ENCODE peak calls at places on chromosomes 2 and 18, in four cellular contexts. J is AG10803, R is nephron progenitor cell, P is left ventricle myocardium inferior. Q is an unnamed sample.

GRCh38 chr2:209772316-209772715 is 684 bp downstream of the UNC80 start:
- DNase-seq in J (no peak), R (no peak), P (no peak), Q (no peak)

GRCh38 chr18:48782381-48782841 is 168.4 kb downstream of the SMAD7 start:
- DNase-seq in J (peak; percentile 19), R (no peak), P (peak; percentile 69), Q (no peak)

GRCh38 chr2:12155308-12156061 is 409.1 kb downstream of the LPIN1 start:
- DNase-seq in J (peak; percentile 86), R (no peak), P (no peak), Q (no peak)

GRCh38 chr18:3305354-3305762 is 43.4 kb downstream of the MYL12B start:
- DNase-seq in J (peak; percentile 95), R (no peak), P (no peak), Q (no peak)

GRCh38 chr2:181742908-181743722 is 62.8 kb upstream of the NEUROD1 start:
- DNase-seq in J (peak; percentile 59), R (peak; percentile 16), P (no peak), Q (no peak)

GRCh38 chr2:177753682-177754475 is 318.7 kb downstream of the PDE11A start:
- DNase-seq in J (peak; percentile 92), R (peak; percentile 20), P (peak; percentile 67), Q (no peak)

GRCh38 chr2:235996419-235996818 is 171.8 kb downstream of the GBX2 start:
- DNase-seq in J (no peak), R (no peak), P (no peak), Q (no peak)

GRCh38 chr2:217825469-217826235 is 177.1 kb downstream of the TNS1 start:
- DNase-seq in J (no peak), R (no peak), P (peak; percentile 12), Q (no peak)

GRCh38 chr18:57435851-57436192 is 648 bp downstream of the ONECUT2 start:
- DNase-seq in J (no peak), R (peak; percentile 21), P (no peak), Q (no peak)

GRCh38 chr18:57436193-57436964 is 1.2 kb downstream of the ONECUT2 start:
- DNase-seq in J (no peak), R (peak; percentile 16), P (no peak), Q (no peak)

GRCh38 chr18:57433492-57434176 is 1.5 kb upstream of the ONECUT2 start:
- DNase-seq in J (no peak), R (no peak), P (no peak), Q (no peak)

GRCh38 chr18:57434177-57434535 is 1.0 kb upstream of the ONECUT2 start:
- DNase-seq in J (no peak), R (peak; percentile 22), P (no peak), Q (no peak)

DNA sequence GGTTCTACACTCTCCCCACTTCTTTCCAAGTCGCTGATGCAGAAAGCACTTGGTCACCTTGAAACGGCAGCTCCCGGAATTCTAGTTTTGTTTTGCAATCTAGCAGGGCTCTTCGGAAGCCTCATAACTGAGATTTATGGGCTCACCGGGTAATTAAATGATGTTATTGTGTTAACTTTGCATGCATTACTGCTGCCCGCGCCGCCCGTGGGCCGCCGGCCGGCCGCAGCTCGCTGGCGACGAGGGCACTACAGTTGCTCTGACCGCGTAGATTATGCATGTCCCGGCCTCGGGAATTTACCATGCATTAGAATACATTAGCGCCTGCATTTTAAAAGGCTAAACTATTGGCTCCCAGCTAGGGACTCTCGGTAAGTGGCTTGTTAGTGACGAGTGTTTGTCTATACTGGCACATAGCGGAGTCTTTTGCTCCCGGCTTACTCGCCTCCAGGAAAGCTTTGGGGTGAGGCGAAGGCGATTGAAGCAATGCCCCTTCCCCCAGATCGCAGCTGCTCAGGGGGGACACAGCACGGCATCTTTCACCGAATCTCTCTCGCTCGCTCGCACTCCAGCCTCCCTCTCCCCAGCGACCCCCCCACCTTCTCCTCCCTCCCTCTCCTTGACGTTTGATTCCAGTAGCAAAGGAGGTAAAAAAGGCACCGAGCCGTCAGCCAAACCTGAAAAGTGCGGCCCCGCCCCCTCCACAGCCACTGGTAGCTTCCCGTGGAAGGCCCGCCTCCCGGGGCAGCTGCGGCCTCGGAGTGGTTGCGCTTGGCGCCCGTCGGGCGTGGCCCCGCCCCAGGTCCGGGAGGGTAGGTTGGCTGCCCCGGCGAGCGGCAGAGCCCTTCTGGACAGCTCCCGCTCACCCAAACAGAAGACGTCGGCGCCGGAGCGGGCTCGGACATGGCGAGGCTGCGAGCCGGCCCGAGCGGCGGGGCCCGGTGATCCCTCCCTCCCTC is at the start of gene ONECUT2:
- DNase-seq in J (peak; percentile 87), R (peak; percentile 99), P (peak; percentile 91), Q (peak; percentile 100)
- TF ChIP-seq CTCF in J (no peak), R (no peak), P (no peak), Q (no peak)

DNA sequence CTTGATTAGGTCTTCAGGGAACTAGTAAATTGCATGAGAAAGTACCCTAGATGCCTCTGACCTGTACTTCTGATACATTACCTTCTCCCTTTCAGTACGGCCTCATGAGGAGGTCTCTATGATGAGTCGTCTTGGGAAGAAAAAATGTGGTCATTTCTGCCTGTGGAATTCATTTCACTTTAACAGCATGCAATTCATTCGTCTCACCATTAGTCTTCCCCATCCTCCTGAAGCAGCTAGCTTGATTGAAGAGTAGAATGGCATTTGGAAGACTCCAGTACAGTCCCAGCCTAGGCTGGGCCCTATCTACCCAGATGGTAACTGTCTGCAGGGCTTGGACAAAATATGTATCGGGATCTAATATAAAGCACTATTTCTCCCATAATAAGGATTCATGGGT is 52.1 kb downstream of the TMX3 start:
- DNase-seq in J (peak; percentile 25), R (no peak), P (no peak), Q (no peak)
- TF ChIP-seq CTCF in J (no peak), R (no peak), P (no peak), Q (peak; percentile 8)

DNA sequence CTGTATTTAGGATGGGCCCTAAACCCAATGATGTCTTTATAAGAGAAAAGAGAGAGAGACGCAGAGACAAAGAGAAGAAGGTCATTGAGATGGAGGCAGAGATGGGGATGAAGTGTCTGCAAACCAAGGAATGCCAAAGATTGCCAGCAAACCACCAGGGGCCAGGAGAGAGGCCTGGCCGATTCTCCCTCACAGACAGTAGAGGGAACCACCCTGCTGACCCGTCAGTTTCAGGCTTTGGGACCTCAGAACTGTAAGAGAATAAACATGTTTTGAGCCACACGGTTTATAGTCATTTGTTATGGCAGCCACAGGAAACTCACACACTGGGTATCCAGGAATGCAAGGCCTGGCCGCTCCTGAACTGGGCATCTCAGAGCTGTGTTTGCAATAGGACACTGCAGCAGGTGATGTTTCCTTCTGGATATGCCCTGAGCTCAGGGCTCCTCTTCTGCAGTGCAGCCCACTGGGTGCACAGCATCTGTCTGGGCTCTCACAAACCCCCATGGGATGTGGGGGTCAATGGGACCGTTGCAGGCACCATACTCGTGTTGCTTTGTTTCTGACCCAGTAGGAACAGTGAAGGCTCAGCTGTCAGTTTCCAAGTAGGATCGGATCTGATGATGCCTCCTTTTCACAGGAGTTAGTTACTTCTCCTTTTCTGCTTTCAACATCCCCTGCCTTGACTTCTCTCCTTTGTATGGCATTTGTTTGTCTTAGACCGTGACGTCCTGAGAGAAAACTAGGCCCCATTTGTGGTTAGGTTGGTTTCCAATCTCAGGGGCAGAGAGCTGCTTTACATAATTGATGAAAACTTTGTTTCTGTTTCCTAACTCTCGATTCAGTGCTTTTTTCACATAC is 20.8 kb downstream of the PTPN18 start:
- DNase-seq in J (no peak), R (no peak), P (no peak), Q (no peak)
- TF ChIP-seq CTCF in J (peak; percentile 32), R (no peak), P (no peak), Q (no peak)

GRCh38 chr2:64874593-64874992 is 114.6 kb upstream of the SLC1A4 start:
- DNase-seq in J (no peak), R (no peak), P (no peak), Q (no peak)

GRCh38 chr2:64869126-64869525 is 120.1 kb upstream of the SLC1A4 start:
- DNase-seq in J (no peak), R (no peak), P (no peak), Q (no peak)

GRCh38 chr2:64875368-64875767 is 113.8 kb upstream of the SLC1A4 start:
- DNase-seq in J (no peak), R (no peak), P (no peak), Q (no peak)

GRCh38 chr2:64876137-64876647 is 113.0 kb upstream of the SLC1A4 start:
- DNase-seq in J (peak; percentile 76), R (no peak), P (no peak), Q (no peak)

GRCh38 chr2:64873472-64873924 is 115.7 kb upstream of the SLC1A4 start:
- DNase-seq in J (peak; percentile 33), R (peak; percentile 92), P (peak; percentile 78), Q (no peak)
- TF ChIP-seq CTCF in J (peak; percentile 91), R (peak; percentile 95), P (peak; percentile 97), Q (peak; percentile 84)

GRCh38 chr2:96112501-96113366 is 3.6 kb downstream of the ADRA2B start:
- DNase-seq in J (no peak), R (no peak), P (peak; percentile 12), Q (no peak)

GRCh38 chr2:96113951-96114350 is 2.4 kb downstream of the ADRA2B start:
- DNase-seq in J (no peak), R (no peak), P (peak; percentile 13), Q (no peak)

GRCh38 chr2:96114546-96114902 is 1.8 kb downstream of the ADRA2B start:
- DNase-seq in J (no peak), R (no peak), P (peak; percentile 15), Q (no peak)

GRCh38 chr2:96111823-96112500 is 4.4 kb downstream of the ADRA2B start:
- DNase-seq in J (no peak), R (no peak), P (peak; percentile 11), Q (no peak)

DNA sequence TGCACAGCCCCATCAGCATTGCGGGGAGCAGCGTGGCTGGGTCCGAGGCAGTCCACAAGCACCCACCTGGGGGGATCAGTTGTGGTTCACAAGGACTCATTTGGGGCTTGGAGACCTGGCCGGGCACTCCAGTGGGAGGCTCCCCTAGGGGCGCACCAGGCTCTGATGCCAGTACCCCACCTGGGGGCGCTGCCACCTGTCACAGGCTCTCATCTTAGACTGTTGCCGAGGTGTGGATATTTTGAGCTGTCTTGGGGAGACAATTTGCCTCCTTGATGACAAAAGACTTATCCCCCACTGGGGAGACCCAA is 3.0 kb downstream of the ADRA2B start:
- DNase-seq in J (no peak), R (no peak), P (no peak), Q (no peak)
- TF ChIP-seq CTCF in J (no peak), R (no peak), P (no peak), Q (peak; percentile 10)

DNA sequence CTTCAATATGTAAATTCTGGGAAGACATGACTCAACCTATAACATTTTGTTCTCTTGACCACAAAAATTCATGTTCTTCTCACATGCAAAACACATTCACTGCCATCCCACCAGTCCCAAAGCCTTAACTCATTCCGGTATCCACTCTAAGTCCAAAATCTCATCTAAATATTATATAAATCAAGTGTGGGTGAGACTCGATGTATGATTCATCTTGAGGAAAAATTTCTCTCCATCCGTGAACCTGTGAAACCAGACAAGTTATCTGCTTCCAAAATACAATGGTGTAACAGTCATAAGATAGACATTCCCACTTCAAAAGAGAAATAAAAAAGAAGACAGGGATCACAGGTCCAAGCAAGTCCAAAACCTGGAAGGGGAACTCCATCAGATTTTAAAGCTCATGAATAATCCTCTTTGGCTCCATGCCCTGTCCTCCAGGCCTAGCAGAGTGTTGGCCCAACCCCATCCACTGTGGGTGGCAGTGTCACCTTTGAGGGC is 101.3 kb downstream of the RAD51AP2 start:
- DNase-seq in J (peak; percentile 87), R (no peak), P (no peak), Q (no peak)
- TF ChIP-seq CTCF in J (no peak), R (no peak), P (no peak), Q (no peak)

GRCh38 chr18:8450013-8450412 is 159.2 kb upstream of the RAB12 start:
- DNase-seq in J (no peak), R (no peak), P (no peak), Q (no peak)
- TF ChIP-seq CTCF in J (peak; percentile 41), R (peak; percentile 43), P (peak; percentile 60), Q (peak; percentile 20)